ENCODE peak calls at places on chromosome 1, in six cellular contexts. One of them, this sample, is unnamed.

GRCh38 chr1:30310966-30311742 is 412.2 kb downstream of the MATN1 start:
- DNase-seq in hippocampal formation: no peak
- DNase-seq in AG04450: no peak
- DNase-seq in stimulated activated CD4-positive, alpha-beta T cell treated with anti-CD3 and anti-CD28 coated beads, Interleukin-1b, Interleukin-23, amount 100 ng/mL, for 1 hour: no peak
- DNase-seq in DMS153: no peak
- DNase-seq in stimulated activated CD8-positive, alpha-beta memory T cell treated with anti-CD3 and anti-CD28 coated beads, Interleukin-4, amount 100 ng/mL, for 1 hour: no peak
- DNase-seq in this sample: no peak

GRCh38 chr1:91730781-91731732 is 154.9 kb downstream of the TGFBR3 start:
- DNase-seq in hippocampal formation: no peak
- DNase-seq in AG04450: no peak
- DNase-seq in stimulated activated CD4-positive, alpha-beta T cell treated with anti-CD3 and anti-CD28 coated beads, Interleukin-1b, Interleukin-23, amount 100 ng/mL, for 1 hour: no peak
- DNase-seq in DMS153: no peak
- DNase-seq in stimulated activated CD8-positive, alpha-beta memory T cell treated with anti-CD3 and anti-CD28 coated beads, Interleukin-4, amount 100 ng/mL, for 1 hour: no peak
- DNase-seq in this sample: no peak

GRCh38 chr1:182608850-182609610 is 4.8 kb upstream of the RGS16 start:
- DNase-seq in hippocampal formation: no peak
- DNase-seq in AG04450: no peak
- DNase-seq in stimulated activated CD4-positive, alpha-beta T cell treated with anti-CD3 and anti-CD28 coated beads, Interleukin-1b, Interleukin-23, amount 100 ng/mL, for 1 hour: no peak
- DNase-seq in DMS153: peak; percentile 80
- DNase-seq in stimulated activated CD8-positive, alpha-beta memory T cell treated with anti-CD3 and anti-CD28 coated beads, Interleukin-4, amount 100 ng/mL, for 1 hour: no peak
- DNase-seq in this sample: no peak

GRCh38 chr1:51564124-51564523 is 45.1 kb upstream of the EPS15 start:
- DNase-seq in hippocampal formation: no peak
- DNase-seq in AG04450: no peak
- DNase-seq in stimulated activated CD4-positive, alpha-beta T cell treated with anti-CD3 and anti-CD28 coated beads, Interleukin-1b, Interleukin-23, amount 100 ng/mL, for 1 hour: no peak
- DNase-seq in DMS153: no peak
- DNase-seq in stimulated activated CD8-positive, alpha-beta memory T cell treated with anti-CD3 and anti-CD28 coated beads, Interleukin-4, amount 100 ng/mL, for 1 hour: no peak
- DNase-seq in this sample: peak; percentile 15

GRCh38 chr1:47440052-47440848 is 2.4 kb downstream of the FOXD2 start:
- DNase-seq in hippocampal formation: no peak
- DNase-seq in AG04450: no peak
- DNase-seq in stimulated activated CD4-positive, alpha-beta T cell treated with anti-CD3 and anti-CD28 coated beads, Interleukin-1b, Interleukin-23, amount 100 ng/mL, for 1 hour: no peak
- DNase-seq in DMS153: no peak
- DNase-seq in stimulated activated CD8-positive, alpha-beta memory T cell treated with anti-CD3 and anti-CD28 coated beads, Interleukin-4, amount 100 ng/mL, for 1 hour: no peak
- DNase-seq in this sample: no peak

GRCh38 chr1:80417651-80418050 is 1383.1 kb upstream of the ADGRL2 start:
- DNase-seq in hippocampal formation: no peak
- DNase-seq in AG04450: peak; percentile 3
- DNase-seq in stimulated activated CD4-positive, alpha-beta T cell treated with anti-CD3 and anti-CD28 coated beads, Interleukin-1b, Interleukin-23, amount 100 ng/mL, for 1 hour: no peak
- DNase-seq in DMS153: no peak
- DNase-seq in stimulated activated CD8-positive, alpha-beta memory T cell treated with anti-CD3 and anti-CD28 coated beads, Interleukin-4, amount 100 ng/mL, for 1 hour: no peak
- DNase-seq in this sample: no peak

GRCh38 chr1:36824390-36824861 is 209.9 kb downstream of the GRIK3 start:
- DNase-seq in hippocampal formation: no peak
- DNase-seq in AG04450: no peak
- DNase-seq in stimulated activated CD4-positive, alpha-beta T cell treated with anti-CD3 and anti-CD28 coated beads, Interleukin-1b, Interleukin-23, amount 100 ng/mL, for 1 hour: no peak
- DNase-seq in DMS153: no peak
- DNase-seq in stimulated activated CD8-positive, alpha-beta memory T cell treated with anti-CD3 and anti-CD28 coated beads, Interleukin-4, amount 100 ng/mL, for 1 hour: no peak
- DNase-seq in this sample: no peak

GRCh38 chr1:206714331-206715058 is 29.8 kb downstream of the MAPKAPK2 start:
- DNase-seq in hippocampal formation: no peak
- DNase-seq in AG04450: no peak
- DNase-seq in stimulated activated CD4-positive, alpha-beta T cell treated with anti-CD3 and anti-CD28 coated beads, Interleukin-1b, Interleukin-23, amount 100 ng/mL, for 1 hour: no peak
- DNase-seq in DMS153: no peak
- DNase-seq in stimulated activated CD8-positive, alpha-beta memory T cell treated with anti-CD3 and anti-CD28 coated beads, Interleukin-4, amount 100 ng/mL, for 1 hour: no peak
- DNase-seq in this sample: peak; percentile 85

GRCh38 chr1:109161836-109162606 is 48.1 kb downstream of the ELAPOR1 start:
- DNase-seq in hippocampal formation: peak; percentile 32
- DNase-seq in AG04450: no peak
- DNase-seq in stimulated activated CD4-positive, alpha-beta T cell treated with anti-CD3 and anti-CD28 coated beads, Interleukin-1b, Interleukin-23, amount 100 ng/mL, for 1 hour: no peak
- DNase-seq in DMS153: no peak
- DNase-seq in stimulated activated CD8-positive, alpha-beta memory T cell treated with anti-CD3 and anti-CD28 coated beads, Interleukin-4, amount 100 ng/mL, for 1 hour: no peak
- DNase-seq in this sample: no peak

GRCh38 chr1:98981917-98982513 is 22.6 kb downstream of the PLPPR5 start:
- DNase-seq in hippocampal formation: no peak
- DNase-seq in AG04450: no peak
- DNase-seq in stimulated activated CD4-positive, alpha-beta T cell treated with anti-CD3 and anti-CD28 coated beads, Interleukin-1b, Interleukin-23, amount 100 ng/mL, for 1 hour: no peak
- DNase-seq in DMS153: no peak
- DNase-seq in stimulated activated CD8-positive, alpha-beta memory T cell treated with anti-CD3 and anti-CD28 coated beads, Interleukin-4, amount 100 ng/mL, for 1 hour: no peak
- DNase-seq in this sample: no peak

GRCh38 chr1:91889717-91890459 is 3.9 kb upstream of the TGFBR3 start:
- DNase-seq in hippocampal formation: no peak
- DNase-seq in AG04450: no peak
- DNase-seq in stimulated activated CD4-positive, alpha-beta T cell treated with anti-CD3 and anti-CD28 coated beads, Interleukin-1b, Interleukin-23, amount 100 ng/mL, for 1 hour: no peak
- DNase-seq in DMS153: no peak
- DNase-seq in stimulated activated CD8-positive, alpha-beta memory T cell treated with anti-CD3 and anti-CD28 coated beads, Interleukin-4, amount 100 ng/mL, for 1 hour: no peak
- DNase-seq in this sample: peak; percentile 66

GRCh38 chr1:63917571-63918394 is 144.0 kb downstream of the ROR1 start:
- DNase-seq in hippocampal formation: no peak
- DNase-seq in AG04450: no peak
- DNase-seq in stimulated activated CD4-positive, alpha-beta T cell treated with anti-CD3 and anti-CD28 coated beads, Interleukin-1b, Interleukin-23, amount 100 ng/mL, for 1 hour: no peak
- DNase-seq in DMS153: no peak
- DNase-seq in stimulated activated CD8-positive, alpha-beta memory T cell treated with anti-CD3 and anti-CD28 coated beads, Interleukin-4, amount 100 ng/mL, for 1 hour: no peak
- DNase-seq in this sample: peak; percentile 51

GRCh38 chr1:231796141-231796540 is 169.6 kb downstream of the DISC1 start:
- DNase-seq in hippocampal formation: no peak
- DNase-seq in AG04450: no peak
- DNase-seq in stimulated activated CD4-positive, alpha-beta T cell treated with anti-CD3 and anti-CD28 coated beads, Interleukin-1b, Interleukin-23, amount 100 ng/mL, for 1 hour: no peak
- DNase-seq in DMS153: no peak
- DNase-seq in stimulated activated CD8-positive, alpha-beta memory T cell treated with anti-CD3 and anti-CD28 coated beads, Interleukin-4, amount 100 ng/mL, for 1 hour: no peak
- DNase-seq in this sample: no peak

GRCh38 chr1:200890818-200891773 is 3.6 kb upstream of the INAVA start:
- DNase-seq in hippocampal formation: no peak
- DNase-seq in AG04450: no peak
- DNase-seq in stimulated activated CD4-positive, alpha-beta T cell treated with anti-CD3 and anti-CD28 coated beads, Interleukin-1b, Interleukin-23, amount 100 ng/mL, for 1 hour: no peak
- DNase-seq in DMS153: no peak
- DNase-seq in stimulated activated CD8-positive, alpha-beta memory T cell treated with anti-CD3 and anti-CD28 coated beads, Interleukin-4, amount 100 ng/mL, for 1 hour: no peak
- DNase-seq in this sample: peak; percentile 78

GRCh38 chr1:11176081-11176706 is 13.0 kb upstream of the ANGPTL7 start:
- DNase-seq in hippocampal formation: no peak
- DNase-seq in AG04450: no peak
- DNase-seq in stimulated activated CD4-positive, alpha-beta T cell treated with anti-CD3 and anti-CD28 coated beads, Interleukin-1b, Interleukin-23, amount 100 ng/mL, for 1 hour: no peak
- DNase-seq in DMS153: no peak
- DNase-seq in stimulated activated CD8-positive, alpha-beta memory T cell treated with anti-CD3 and anti-CD28 coated beads, Interleukin-4, amount 100 ng/mL, for 1 hour: no peak
- DNase-seq in this sample: no peak

GRCh38 chr1:24981632-24982007 is 51.5 kb upstream of the RUNX3 start:
- DNase-seq in hippocampal formation: no peak
- DNase-seq in AG04450: no peak
- DNase-seq in stimulated activated CD4-positive, alpha-beta T cell treated with anti-CD3 and anti-CD28 coated beads, Interleukin-1b, Interleukin-23, amount 100 ng/mL, for 1 hour: no peak
- DNase-seq in DMS153: no peak
- DNase-seq in stimulated activated CD8-positive, alpha-beta memory T cell treated with anti-CD3 and anti-CD28 coated beads, Interleukin-4, amount 100 ng/mL, for 1 hour: no peak
- DNase-seq in this sample: no peak

This sample was measured in A549.